ENCODE peak calls at places on chromosomes 13 and 19, in ten cellular contexts. R is activated naive CD8-positive, alpha-beta T cell treated with anti-CD3 and anti-CD28 coated beads, Interleukin-2, amount 10 ng/mL, durations not matched to agents 7 days and 5 days; P is sciatic nerve; V is stimulated activated naive CD8-positive, alpha-beta T cell treated with anti-CD3 and anti-CD28 coated beads, Interleukin-15, Interleukin-2, amounts not matched to agents 100 U/mL and 50 U/mL, for 24 hours; D is gastroesophageal sphincter; K is pancreas; X is left lung; U is RWPE2; G is PC-3; Z is activated T-helper 17 cell treated with anti-CD3 and anti-CD28 coated beads, Interleukin-2, amount 50 U/mL, for 72 hours. W is an unnamed sample.

GRCh38 chr19:48671456-48671995 is 1.3 kb downstream of the NTN5 start:
- ATAC-seq in R (no peak), P (no peak), V (no peak), D (no peak), K (no peak), X (no peak), U (no peak), G (no peak), Z (no peak), W (no peak)

GRCh38 chr13:109730832-109731335 is 55.5 kb downstream of the IRS2 start:
- ATAC-seq in R (no peak), P (no peak), V (no peak), D (no peak), K (no peak), X (no peak), U (no peak), G (no peak), Z (no peak), W (no peak)

GRCh38 chr13:74574964-74575728 is 440.9 kb upstream of the KLF12 start:
- ATAC-seq in R (peak), P (no peak), V (no peak), D (peak), K (no peak), X (no peak), U (peak), G (peak), Z (peak), W (peak)

GRCh38 chr19:46755077-46755852 is 9.0 kb upstream of the STRN4 start:
- ATAC-seq in R (no peak), P (peak), V (no peak), D (no peak), K (no peak), X (peak), U (peak), G (no peak), Z (no peak), W (no peak)

GRCh38 chr19:21328402-21328801 is 808 bp downstream of the ZNF708 start:
- ATAC-seq in R (peak), P (no peak), V (no peak), D (no peak), K (peak), X (peak), U (no peak), G (no peak), Z (no peak), W (peak)

GRCh38 chr13:98267080-98267912 is 90.2 kb upstream of the RNF113B start:
- ATAC-seq in R (no peak), P (peak), V (no peak), D (peak), K (peak), X (peak), U (peak), G (no peak), Z (no peak), W (no peak)

GRCh38 chr19:48393559-48394330 is at the start of gene GRIN2D:
- ATAC-seq in R (no peak), P (no peak), V (no peak), D (no peak), K (no peak), X (no peak), U (peak), G (peak), Z (no peak), W (peak)

GRCh38 chr13:71875823-71876222 is 8.8 kb upstream of the DACH1 start:
- ATAC-seq in R (no peak), P (no peak), V (no peak), D (no peak), K (no peak), X (no peak), U (no peak), G (no peak), Z (no peak), W (no peak)

GRCh38 chr13:98869408-98870090 is 108.3 kb downstream of the DOCK9 start:
- ATAC-seq in R (no peak), P (peak), V (peak), D (peak), K (no peak), X (peak), U (no peak), G (no peak), Z (peak), W (no peak)

GRCh38 chr13:42394361-42395065 is 122.6 kb downstream of the AKAP11 start:
- ATAC-seq in R (peak), P (no peak), V (peak), D (no peak), K (no peak), X (no peak), U (no peak), G (no peak), Z (peak), W (no peak)

GRCh38 chr13:98492335-98493034 is 84.4 kb downstream of the STK24 start:
- ATAC-seq in R (no peak), P (no peak), V (no peak), D (no peak), K (no peak), X (no peak), U (no peak), G (no peak), Z (no peak), W (no peak)

GRCh38 chr19:34589730-34590129 is 87.2 kb downstream of the SCGB2B2 start:
- ATAC-seq in R (no peak), P (no peak), V (no peak), D (no peak), K (peak), X (no peak), U (no peak), G (no peak), Z (no peak), W (no peak)

GRCh38 chr13:40445557-40445990 is 220.9 kb downstream of the FOXO1 start:
- ATAC-seq in R (no peak), P (peak), V (peak), D (peak), K (peak), X (peak), U (peak), G (peak), Z (peak), W (no peak)

GRCh38 chr13:98206946-98207345 is 29.9 kb upstream of the RNF113B start:
- ATAC-seq in R (no peak), P (no peak), V (no peak), D (peak), K (no peak), X (peak), U (peak), G (no peak), Z (no peak), W (peak)

GRCh38 chr13:39311619-39312018 is 273.4 kb downstream of the NHLRC3 start:
- ATAC-seq in R (no peak), P (peak), V (no peak), D (no peak), K (no peak), X (no peak), U (no peak), G (no peak), Z (no peak), W (no peak)

GRCh38 chr13:26486550-26486949 is 70.9 kb upstream of the WASF3 start:
- ATAC-seq in R (no peak), P (peak), V (no peak), D (no peak), K (no peak), X (no peak), U (no peak), G (no peak), Z (no peak), W (no peak)

GRCh38 chr13:52850396-52851152 is 2.1 kb upstream of the PCDH8 start:
- ATAC-seq in R (peak), P (peak), V (peak), D (peak), K (peak), X (peak), U (peak), G (peak), Z (peak), W (peak)

GRCh38 chr19:51727349-51727880 is 3.6 kb upstream of the HAS1 start:
- ATAC-seq in R (no peak), P (no peak), V (no peak), D (no peak), K (no peak), X (no peak), U (peak), G (peak), Z (no peak), W (no peak)

GRCh38 chr19:42316223-42317211 is 3.4 kb downstream of the TMEM145 start:
- ATAC-seq in R (peak), P (no peak), V (peak), D (no peak), K (no peak), X (peak), U (peak), G (no peak), Z (peak), W (no peak)

GRCh38 chr13:108897955-108898354 is 268.5 kb downstream of the MYO16 start:
- ATAC-seq in R (peak), P (no peak), V (peak), D (no peak), K (no peak), X (no peak), U (no peak), G (peak), Z (peak), W (no peak)

GRCh38 chr19:6076675-6077463 is 33.4 kb downstream of the RFX2 start:
- ATAC-seq in R (no peak), P (peak), V (no peak), D (peak), K (no peak), X (peak), U (peak), G (peak), Z (no peak), W (peak)

GRCh38 chr13:40559915-40560314 is 106.5 kb downstream of the FOXO1 start:
- ATAC-seq in R (no peak), P (no peak), V (no peak), D (no peak), K (no peak), X (no peak), U (no peak), G (no peak), Z (no peak), W (no peak)

GRCh38 chr13:98022210-98022609 is 68.7 kb downstream of the IPO5 start:
- ATAC-seq in R (no peak), P (peak), V (no peak), D (no peak), K (no peak), X (peak), U (no peak), G (peak), Z (no peak), W (peak)

GRCh38 chr19:48822514-48822913 is 11.7 kb upstream of the BCAT2 start:
- ATAC-seq in R (no peak), P (no peak), V (no peak), D (no peak), K (no peak), X (no peak), U (no peak), G (no peak), Z (no peak), W (no peak)

GRCh38 chr13:108667205-108667604 is 37.8 kb downstream of the MYO16 start:
- ATAC-seq in R (no peak), P (no peak), V (no peak), D (no peak), K (no peak), X (no peak), U (no peak), G (no peak), Z (no peak), W (no peak)

GRCh38 chr19:48196321-48196761 is 25.9 kb downstream of the ZSWIM9 start:
- ATAC-seq in R (no peak), P (peak), V (no peak), D (no peak), K (no peak), X (peak), U (peak), G (no peak), Z (peak), W (peak)

GRCh38 chr19:52369463-52370340 is at the start of gene ZNF880:
- ATAC-seq in R (peak), P (peak), V (peak), D (peak), K (peak), X (peak), U (peak), G (peak), Z (peak), W (peak)

GRCh38 chr13:105272660-105273631 is 1262.5 kb downstream of the EFNB2 start:
- ATAC-seq in R (no peak), P (peak), V (no peak), D (peak), K (no peak), X (peak), U (no peak), G (no peak), Z (no peak), W (no peak)

GRCh38 chr13:73292127-73292526 is 233.3 kb downstream of the KLF5 start:
- ATAC-seq in R (no peak), P (peak), V (no peak), D (no peak), K (no peak), X (no peak), U (no peak), G (no peak), Z (no peak), W (no peak)

GRCh38 chr13:26604784-26605183 is 47.3 kb downstream of the WASF3 start:
- ATAC-seq in R (no peak), P (peak), V (no peak), D (peak), K (no peak), X (no peak), U (no peak), G (no peak), Z (no peak), W (no peak)

GRCh38 chr19:53076984-53077383 is 26.2 kb downstream of the ZNF160 start:
- ATAC-seq in R (no peak), P (no peak), V (no peak), D (peak), K (no peak), X (peak), U (no peak), G (no peak), Z (no peak), W (no peak)

GRCh38 chr13:101708115-101708514 is 255.6 kb downstream of the ITGBL1 start:
- ATAC-seq in R (no peak), P (no peak), V (no peak), D (no peak), K (no peak), X (no peak), U (no peak), G (no peak), Z (no peak), W (no peak)

GRCh38 chr19:35451278-35452096 is 3.4 kb downstream of the FFAR2 start:
- ATAC-seq in R (peak), P (no peak), V (peak), D (no peak), K (no peak), X (no peak), U (no peak), G (no peak), Z (peak), W (no peak)

GRCh38 chr13:45073809-45074208 is 46.5 kb upstream of the GTF2F2 start:
- ATAC-seq in R (no peak), P (no peak), V (no peak), D (no peak), K (no peak), X (no peak), U (no peak), G (no peak), Z (no peak), W (no peak)

GRCh38 chr13:21971662-21972635 is 301.1 kb downstream of the FGF9 start:
- ATAC-seq in R (no peak), P (no peak), V (no peak), D (peak), K (no peak), X (peak), U (no peak), G (no peak), Z (no peak), W (no peak)

GRCh38 chr13:27374126-27374613 is 50.2 kb upstream of the GTF3A start:
- ATAC-seq in R (no peak), P (peak), V (no peak), D (no peak), K (peak), X (peak), U (peak), G (peak), Z (peak), W (peak)

GRCh38 chr13:87554045-87554444 is 117.1 kb upstream of the SLITRK5 start:
- ATAC-seq in R (no peak), P (no peak), V (no peak), D (no peak), K (no peak), X (no peak), U (no peak), G (no peak), Z (no peak), W (no peak)

GRCh38 chr19:12580180-12580694 is 29.0 kb upstream of the ZNF564 start:
- ATAC-seq in R (no peak), P (no peak), V (no peak), D (peak), K (no peak), X (peak), U (peak), G (peak), Z (no peak), W (no peak)

GRCh38 chr13:100230813-100231575 is 142.1 kb downstream of the PCCA start:
- ATAC-seq in R (no peak), P (no peak), V (no peak), D (no peak), K (no peak), X (no peak), U (no peak), G (no peak), Z (no peak), W (peak)

W was measured in SK-N-SH treated with all-trans-retinoic acid at 6 μM for 48 hours.